ENCODE peak calls at places on chromosomes 13 and 19, in six cellular contexts. W, Y, C, S, H and G are unnamed samples.

GRCh38 chr19:8512115-8512967 is 1.6 kb downstream of the ZNF414 start:
- DNase-seq in W (no peak), S (peak), H (peak), C (no peak), Y (peak), G (no peak)

GRCh38 chr13:24032252-24032651 is 128.3 kb upstream of the SPATA13 start:
- DNase-seq in C (no peak), Y (no peak), W (peak), H (no peak), S (peak), G (peak)

GRCh38 chr19:9909251-9909650 is 27.1 kb downstream of the OLFM2 start:
- DNase-seq in Y (no peak), C (no peak), S (no peak), W (no peak), H (no peak), G (no peak)

GRCh38 chr13:43963726-43964125 is 84.0 kb downstream of the LACC1 start:
- DNase-seq in C (no peak), H (peak), W (no peak), S (no peak), Y (no peak), G (no peak)

GRCh38 chr19:1904385-1905070 is 671 bp upstream of the ADAT3 start:
- DNase-seq in H (peak), C (peak), S (peak), W (no peak), Y (no peak), G (no peak)

GRCh38 chr13:113074876-113075275 is 30.7 kb upstream of the F7 start:
- DNase-seq in H (no peak), S (no peak), C (no peak), W (no peak), Y (no peak), G (no peak)

GRCh38 chr13:32538234-32538620 is 368 bp downstream of the N4BP2L2 start:
- DNase-seq in S (peak), Y (peak), C (no peak), W (peak), H (no peak), G (peak)

GRCh38 chr13:29991343-29991742 is 140.9 kb upstream of the UBL3 start:
- DNase-seq in W (peak), Y (no peak), C (no peak), H (no peak), S (peak), G (peak)

GRCh38 chr19:3338541-3339181 is 27.7 kb upstream of the NFIC start:
- DNase-seq in S (no peak), C (no peak), H (no peak), W (no peak), Y (no peak), G (no peak)

GRCh38 chr19:38665950-38666661 is 18.7 kb downstream of the ACTN4 start:
- DNase-seq in C (peak), S (peak), H (no peak), W (peak), Y (no peak), G (peak)

GRCh38 chr19:40393894-40394815 is 4.2 kb upstream of the HIPK4 start:
- DNase-seq in W (no peak), H (no peak), C (no peak), Y (no peak), S (no peak), G (no peak)

GRCh38 chr19:44512326-44513298 is 12.3 kb upstream of the ZNF180 start:
- DNase-seq in Y (peak), H (peak), W (peak), S (peak), C (no peak), G (peak)

GRCh38 chr13:110055089-110055488 is 251.9 kb downstream of the COL4A1 start:
- DNase-seq in W (peak), C (no peak), H (no peak), Y (no peak), S (peak), G (peak)

GRCh38 chr19:3494559-3494958 is 5.9 kb downstream of the DOHH start:
- DNase-seq in C (no peak), H (no peak), Y (no peak), W (no peak), S (no peak), G (no peak)

GRCh38 chr19:2039082-2039958 is 11.7 kb downstream of the MKNK2 start:
- DNase-seq in S (no peak), C (no peak), Y (no peak), H (no peak), W (no peak), G (no peak)

GRCh38 chr19:2616741-2617392 is 85.6 kb downstream of the GNG7 start:
- DNase-seq in C (no peak), S (no peak), H (peak), W (no peak), Y (no peak), G (no peak)

GRCh38 chr19:16921766-16922591 is 33.2 kb downstream of the F2RL3 start:
- DNase-seq in W (no peak), Y (no peak), C (no peak), H (no peak), S (no peak), G (no peak)

GRCh38 chr19:2230807-2231533 is 5.2 kb downstream of the PLEKHJ1 start:
- DNase-seq in W (no peak), C (no peak), S (no peak), Y (no peak), H (no peak), G (no peak)

GRCh38 chr19:11059511-11060358 is 29.5 kb upstream of the LDLR start:
- DNase-seq in Y (no peak), C (no peak), S (no peak), W (no peak), H (no peak), G (no peak)

GRCh38 chr13:67100723-67101122 is 129.4 kb downstream of the PCDH9 start:
- DNase-seq in W (peak), C (no peak), S (no peak), H (no peak), Y (no peak), G (no peak)
- H2AFZ ChIP-seq in W (no peak), C (peak), S (no peak), H (peak), Y (no peak), G (no peak)

DNA sequence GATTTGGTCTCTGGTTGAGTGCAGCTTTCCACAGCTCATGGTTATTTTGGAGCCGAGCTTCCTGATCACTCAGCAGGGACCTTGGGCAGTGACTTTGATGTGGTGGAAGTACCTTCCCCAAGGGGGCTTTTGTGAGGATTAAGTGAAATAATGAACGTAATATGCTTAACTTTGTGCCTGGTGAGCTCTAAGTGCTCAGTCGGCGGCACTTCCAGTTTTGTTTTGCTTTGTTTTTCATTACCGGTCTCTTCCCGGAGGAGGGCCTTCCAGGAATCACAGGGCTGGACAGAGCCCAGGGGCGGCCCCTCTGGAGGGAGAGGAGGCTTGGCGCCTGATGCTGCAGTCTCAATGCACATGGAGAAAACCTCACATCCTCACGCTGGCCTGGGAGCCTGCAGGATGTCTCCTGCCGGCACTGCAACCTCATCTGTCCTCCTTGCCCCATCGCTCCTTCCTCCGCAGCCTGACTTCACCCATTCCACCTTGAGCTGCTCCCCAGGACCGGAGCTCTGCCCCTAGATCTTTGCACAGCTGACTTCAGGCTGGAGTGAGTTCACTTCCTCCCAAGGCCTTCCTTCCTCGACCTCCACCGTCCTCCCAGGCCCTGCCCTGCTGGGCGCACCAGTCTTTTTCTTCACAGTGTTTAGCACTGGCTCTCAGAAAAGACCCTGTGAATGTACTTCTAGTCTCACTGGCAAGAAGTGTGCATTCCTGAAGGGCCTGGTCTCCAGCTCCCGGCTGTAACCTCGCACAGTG is 1.6 kb downstream of the PLEKHF1 start:
- DNase-seq in H (no peak), C (peak), W (peak), Y (no peak), S (peak), G (peak)
- H2AFZ ChIP-seq in H (no peak), C (peak), W (peak), Y (no peak), S (peak), G (peak)

GRCh38 chr13:76836311-76836710 is 49.9 kb downstream of the KCTD12 start:
- DNase-seq in H (no peak), C (no peak), Y (no peak), S (peak), W (peak), G (peak)
- H2AFZ ChIP-seq in H (no peak), C (no peak), Y (no peak), S (no peak), W (no peak), G (no peak)

GRCh38 chr13:49220035-49220855 is at the start of gene MLNR:
- DNase-seq in W (peak), H (no peak), C (peak), S (peak), Y (peak), G (peak)

GRCh38 chr13:49217962-49218492 is 2.1 kb upstream of the MLNR start:
- DNase-seq in S (no peak), W (no peak), Y (no peak), C (no peak), H (no peak), G (no peak)

GRCh38 chr13:49219647-49220034 is 497 bp upstream of the MLNR start:
- DNase-seq in S (no peak), C (no peak), H (no peak), W (no peak), Y (no peak), G (no peak)

GRCh38 chr13:49218493-49219051 is 1.6 kb upstream of the MLNR start:
- DNase-seq in C (peak), H (no peak), S (peak), Y (no peak), W (no peak), G (peak)

GRCh38 chr13:49220856-49221614 is 897 bp downstream of the MLNR start:
- DNase-seq in W (no peak), S (peak), C (no peak), Y (peak), H (no peak), G (no peak)
- H2AFZ ChIP-seq in W (peak), S (peak), C (peak), Y (peak), H (no peak), G (no peak)

DNA sequence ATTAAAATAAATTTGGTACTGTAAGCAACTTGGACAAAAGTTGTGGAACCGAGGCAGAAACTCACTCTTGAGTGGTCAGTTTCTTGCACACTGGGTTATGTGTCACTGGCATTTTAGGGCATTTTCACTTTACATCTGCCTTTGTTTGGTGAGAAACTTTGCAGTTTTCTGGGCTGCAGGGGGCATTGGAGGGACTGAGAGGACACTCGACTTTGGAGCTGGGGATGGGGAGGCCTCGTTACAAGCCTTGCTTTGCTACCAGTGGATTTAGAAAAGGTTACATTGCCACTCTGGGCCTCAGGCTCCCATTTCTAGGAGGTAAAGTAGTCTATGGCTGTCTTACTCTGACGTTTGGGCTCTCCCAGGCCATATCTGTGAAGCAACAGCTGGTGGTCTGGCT is 41.9 kb upstream of the ZNF536 start:
- DNase-seq in Y (no peak), C (no peak), W (no peak), S (no peak), H (no peak), G (no peak)
- H2AFZ ChIP-seq in Y (no peak), C (no peak), W (no peak), S (no peak), H (no peak), G (no peak)